ENCODE peak calls at places on chromosome 1, in seven cellular contexts. One of them, this sample, is unnamed.

GRCh38 chr1:175208773-175209492 is 16.4 kb upstream of the KIAA0040 start:
- DNase-seq in H1: no peak
- DNase-seq in HepG2: no peak
- DNase-seq in HCT116: no peak
- DNase-seq in K562: peak
- DNase-seq in GM12878: peak
- DNase-seq in SK-N-SH: no peak
- DNase-seq in this sample: no peak

GRCh38 chr1:66048011-66048410 is 255.3 kb downstream of the PDE4B start:
- DNase-seq in H1: no peak
- DNase-seq in HepG2: no peak
- DNase-seq in HCT116: no peak
- DNase-seq in K562: no peak
- DNase-seq in GM12878: no peak
- DNase-seq in SK-N-SH: no peak
- DNase-seq in this sample: no peak

GRCh38 chr1:110262846-110263631 is 52.9 kb downstream of the KCNC4 start:
- DNase-seq in H1: no peak
- DNase-seq in HepG2: no peak
- DNase-seq in HCT116: no peak
- DNase-seq in K562: peak
- DNase-seq in GM12878: no peak
- DNase-seq in SK-N-SH: no peak
- DNase-seq in this sample: no peak

GRCh38 chr1:13930151-13930550 is 230.2 kb downstream of the PRDM2 start:
- DNase-seq in H1: peak
- DNase-seq in HepG2: peak
- DNase-seq in HCT116: peak
- DNase-seq in K562: peak
- DNase-seq in GM12878: no peak
- DNase-seq in SK-N-SH: peak
- DNase-seq in this sample: no peak

GRCh38 chr1:66445492-66446181 is 88.3 kb upstream of the SGIP1 start:
- DNase-seq in H1: no peak
- DNase-seq in HepG2: no peak
- DNase-seq in HCT116: no peak
- DNase-seq in K562: no peak
- DNase-seq in GM12878: peak
- DNase-seq in SK-N-SH: no peak
- DNase-seq in this sample: no peak

GRCh38 chr1:156504062-156504813 is 3.7 kb upstream of the MEF2D start:
- DNase-seq in H1: no peak
- DNase-seq in HepG2: no peak
- DNase-seq in HCT116: no peak
- DNase-seq in K562: peak
- DNase-seq in GM12878: no peak
- DNase-seq in SK-N-SH: no peak
- DNase-seq in this sample: peak

GRCh38 chr1:74005533-74005932 is 192.4 kb downstream of the LRRIQ3 start:
- DNase-seq in H1: no peak
- DNase-seq in HepG2: no peak
- DNase-seq in HCT116: no peak
- DNase-seq in K562: no peak
- DNase-seq in GM12878: no peak
- DNase-seq in SK-N-SH: no peak
- DNase-seq in this sample: no peak

GRCh38 chr1:94329986-94330385 is 88.2 kb upstream of the ABCD3 start:
- DNase-seq in H1: no peak
- DNase-seq in HepG2: peak
- DNase-seq in HCT116: no peak
- DNase-seq in K562: no peak
- DNase-seq in GM12878: no peak
- DNase-seq in SK-N-SH: no peak
- DNase-seq in this sample: no peak

GRCh38 chr1:10905841-10906655 is 106.4 kb upstream of the TARDBP start:
- DNase-seq in H1: no peak
- DNase-seq in HepG2: no peak
- DNase-seq in HCT116: no peak
- DNase-seq in K562: no peak
- DNase-seq in GM12878: no peak
- DNase-seq in SK-N-SH: peak
- DNase-seq in this sample: no peak

GRCh38 chr1:201191723-201192477 is 1.3 kb downstream of the IGFN1 start:
- DNase-seq in H1: no peak
- DNase-seq in HepG2: no peak
- DNase-seq in HCT116: peak
- DNase-seq in K562: peak
- DNase-seq in GM12878: no peak
- DNase-seq in SK-N-SH: no peak
- DNase-seq in this sample: no peak

GRCh38 chr1:238177960-238178359 is 287.2 kb upstream of the ZP4 start:
- DNase-seq in H1: peak
- DNase-seq in HepG2: no peak
- DNase-seq in HCT116: no peak
- DNase-seq in K562: no peak
- DNase-seq in GM12878: no peak
- DNase-seq in SK-N-SH: no peak
- DNase-seq in this sample: no peak

GRCh38 chr1:63074321-63074720 is 248.0 kb upstream of the FOXD3 start:
- DNase-seq in H1: no peak
- DNase-seq in HepG2: no peak
- DNase-seq in HCT116: no peak
- DNase-seq in K562: no peak
- DNase-seq in GM12878: no peak
- DNase-seq in SK-N-SH: peak
- DNase-seq in this sample: no peak

DNA sequence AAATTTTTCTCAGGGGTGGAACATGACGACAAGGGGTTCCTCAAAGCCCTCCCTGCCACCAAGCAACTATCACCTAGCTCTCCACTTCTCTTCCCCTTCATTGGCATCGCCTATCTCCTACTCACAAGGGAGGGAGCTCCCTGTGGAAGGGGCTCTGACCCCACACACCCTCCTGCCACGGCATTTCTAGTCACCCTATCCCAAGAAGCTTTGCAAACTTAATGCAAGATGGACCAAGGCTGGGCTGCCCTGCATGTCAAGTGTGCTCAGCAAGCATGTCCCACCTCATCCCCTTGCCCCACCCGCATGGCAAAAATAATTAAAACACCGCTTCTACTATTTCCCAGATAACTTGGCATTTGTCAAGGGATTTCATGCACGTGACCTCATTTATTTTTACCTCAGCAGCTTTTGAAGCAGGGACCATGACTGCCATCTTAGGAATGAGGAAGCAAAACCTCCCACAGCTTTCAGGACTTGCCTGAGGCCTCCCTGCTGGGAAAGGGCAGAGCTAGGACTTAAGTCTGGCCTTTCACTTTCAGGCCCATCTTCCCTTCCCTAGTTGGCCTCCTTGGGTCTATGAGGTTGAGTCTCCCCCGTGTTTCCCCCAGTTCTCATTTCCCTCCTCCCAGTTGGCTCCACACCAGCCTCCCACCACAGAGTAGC is 161.3 kb downstream of the TSEN15 start:
- DNase-seq in H1: no peak
- DNase-seq in HepG2: no peak
- DNase-seq in HCT116: peak
- DNase-seq in K562: no peak
- DNase-seq in GM12878: no peak
- DNase-seq in SK-N-SH: no peak
- DNase-seq in this sample: peak
- TF ChIP-seq JUND in H1: no peak
- TF ChIP-seq JUND in HepG2: no peak
- TF ChIP-seq JUND in HCT116: peak
- TF ChIP-seq JUND in K562: no peak
- TF ChIP-seq JUND in GM12878: no peak
- TF ChIP-seq JUND in SK-N-SH: no peak
- TF ChIP-seq JUND in this sample: no peak

GRCh38 chr1:119784127-119784781 is 15.5 kb upstream of the HMGCS2 start:
- DNase-seq in H1: no peak
- DNase-seq in HepG2: no peak
- DNase-seq in HCT116: no peak
- DNase-seq in K562: no peak
- DNase-seq in GM12878: no peak
- DNase-seq in SK-N-SH: no peak
- DNase-seq in this sample: no peak
- TF ChIP-seq JUND in H1: no peak
- TF ChIP-seq JUND in HepG2: no peak
- TF ChIP-seq JUND in HCT116: no peak
- TF ChIP-seq JUND in K562: no peak
- TF ChIP-seq JUND in GM12878: no peak
- TF ChIP-seq JUND in SK-N-SH: no peak
- TF ChIP-seq JUND in this sample: no peak

GRCh38 chr1:241821363-241821762 is 26.6 kb upstream of the EXO1 start:
- DNase-seq in H1: no peak
- DNase-seq in HepG2: no peak
- DNase-seq in HCT116: no peak
- DNase-seq in K562: no peak
- DNase-seq in GM12878: no peak
- DNase-seq in SK-N-SH: no peak
- DNase-seq in this sample: no peak
- TF ChIP-seq JUND in H1: no peak
- TF ChIP-seq JUND in HepG2: no peak
- TF ChIP-seq JUND in HCT116: no peak
- TF ChIP-seq JUND in K562: no peak
- TF ChIP-seq JUND in GM12878: no peak
- TF ChIP-seq JUND in SK-N-SH: no peak
- TF ChIP-seq JUND in this sample: no peak

GRCh38 chr1:119733754-119734153 is 22.0 kb downstream of the PHGDH start:
- DNase-seq in H1: no peak
- DNase-seq in HepG2: no peak
- DNase-seq in HCT116: no peak
- DNase-seq in K562: no peak
- DNase-seq in GM12878: no peak
- DNase-seq in SK-N-SH: no peak
- DNase-seq in this sample: no peak

GRCh38 chr1:119735217-119735616 is 23.5 kb downstream of the PHGDH start:
- DNase-seq in H1: no peak
- DNase-seq in HepG2: no peak
- DNase-seq in HCT116: no peak
- DNase-seq in K562: no peak
- DNase-seq in GM12878: no peak
- DNase-seq in SK-N-SH: no peak
- DNase-seq in this sample: no peak

GRCh38 chr1:119731741-119732430 is 20.2 kb downstream of the PHGDH start:
- DNase-seq in H1: no peak
- DNase-seq in HepG2: no peak
- DNase-seq in HCT116: no peak
- DNase-seq in K562: no peak
- DNase-seq in GM12878: no peak
- DNase-seq in SK-N-SH: no peak
- DNase-seq in this sample: no peak

GRCh38 chr1:119731060-119731459 is 19.3 kb downstream of the PHGDH start:
- DNase-seq in H1: no peak
- DNase-seq in HepG2: no peak
- DNase-seq in HCT116: no peak
- DNase-seq in K562: no peak
- DNase-seq in GM12878: no peak
- DNase-seq in SK-N-SH: no peak
- DNase-seq in this sample: no peak

DNA sequence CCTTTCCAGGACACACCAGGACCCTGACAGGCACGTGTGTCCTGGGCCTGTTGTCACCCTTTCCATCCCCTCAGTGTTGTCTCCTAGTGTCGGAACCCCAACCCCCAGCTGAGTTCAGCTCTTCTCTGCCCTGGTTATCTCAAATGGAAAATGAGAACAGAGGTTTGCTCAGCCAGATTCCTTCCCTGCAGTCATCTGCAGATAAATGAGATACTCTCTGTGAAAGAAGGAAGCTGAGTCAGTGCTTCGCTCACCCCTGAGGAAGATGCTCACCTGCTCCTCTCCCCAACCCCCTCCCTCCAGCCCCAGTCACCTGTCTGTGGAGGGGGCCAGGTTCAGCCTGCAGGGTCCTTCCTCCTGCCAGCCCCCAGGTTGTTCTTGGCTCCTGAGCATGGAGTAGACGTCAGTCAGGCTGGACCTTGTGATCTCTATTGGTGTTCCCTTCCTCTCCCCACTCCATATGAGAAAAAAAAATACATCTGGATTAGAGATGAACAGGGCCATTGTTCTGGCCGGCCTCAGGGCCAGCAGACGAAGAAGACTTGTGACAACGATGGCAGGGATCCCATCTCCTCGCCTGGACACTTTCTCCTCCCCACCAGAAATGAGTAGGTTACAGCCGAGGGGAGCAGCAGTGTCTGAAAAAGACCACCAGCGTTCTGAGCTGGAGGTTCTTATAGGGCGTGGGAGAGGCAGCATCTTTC is 20.9 kb downstream of the PHGDH start:
- DNase-seq in H1: no peak
- DNase-seq in HepG2: no peak
- DNase-seq in HCT116: no peak
- DNase-seq in K562: no peak
- DNase-seq in GM12878: no peak
- DNase-seq in SK-N-SH: no peak
- DNase-seq in this sample: no peak
- TF ChIP-seq JUND in H1: no peak
- TF ChIP-seq JUND in HepG2: no peak
- TF ChIP-seq JUND in HCT116: no peak
- TF ChIP-seq JUND in K562: no peak
- TF ChIP-seq JUND in GM12878: no peak
- TF ChIP-seq JUND in SK-N-SH: no peak
- TF ChIP-seq JUND in this sample: no peak

GRCh38 chr1:203649551-203650011 is 22.9 kb downstream of the ATP2B4 start:
- DNase-seq in H1: no peak
- DNase-seq in HepG2: no peak
- DNase-seq in HCT116: no peak
- DNase-seq in K562: no peak
- DNase-seq in GM12878: no peak
- DNase-seq in SK-N-SH: no peak
- DNase-seq in this sample: no peak

GRCh38 chr1:203656796-203657620 is 30.4 kb downstream of the ATP2B4 start:
- DNase-seq in H1: no peak
- DNase-seq in HepG2: no peak
- DNase-seq in HCT116: no peak
- DNase-seq in K562: no peak
- DNase-seq in GM12878: no peak
- DNase-seq in SK-N-SH: no peak
- DNase-seq in this sample: no peak

GRCh38 chr1:203655656-203656055 is 29.0 kb downstream of the ATP2B4 start:
- DNase-seq in H1: no peak
- DNase-seq in HepG2: no peak
- DNase-seq in HCT116: no peak
- DNase-seq in K562: no peak
- DNase-seq in GM12878: no peak
- DNase-seq in SK-N-SH: no peak
- DNase-seq in this sample: no peak

GRCh38 chr1:203650012-203650836 is 23.6 kb downstream of the ATP2B4 start:
- DNase-seq in H1: peak
- DNase-seq in HepG2: no peak
- DNase-seq in HCT116: no peak
- DNase-seq in K562: peak
- DNase-seq in GM12878: no peak
- DNase-seq in SK-N-SH: peak
- DNase-seq in this sample: no peak

GRCh38 chr1:203652718-203653461 is 26.3 kb downstream of the ATP2B4 start:
- DNase-seq in H1: no peak
- DNase-seq in HepG2: no peak
- DNase-seq in HCT116: no peak
- DNase-seq in K562: no peak
- DNase-seq in GM12878: peak
- DNase-seq in SK-N-SH: no peak
- DNase-seq in this sample: no peak
- TF ChIP-seq JUND in H1: no peak
- TF ChIP-seq JUND in HepG2: no peak
- TF ChIP-seq JUND in HCT116: no peak
- TF ChIP-seq JUND in K562: no peak
- TF ChIP-seq JUND in GM12878: peak
- TF ChIP-seq JUND in SK-N-SH: no peak
- TF ChIP-seq JUND in this sample: no peak